ENCODE peak calls at places on chromosomes 3 and 15, in ten cellular contexts. One of them, this sample, is unnamed. For H3K4me1, the result is how much of the 10 kb centered on the place peaks cover.

GRCh38 chr3:5006755-5007202 is 27.5 kb downstream of the BHLHE40 start:
- DNase-seq in ovary: no peak
- DNase-seq in mammary epithelial cell: peak
- DNase-seq in GM23338: no peak
- DNase-seq in tibial nerve: no peak
- DNase-seq in SK-N-SH: no peak
- DNase-seq in heart left ventricle: no peak
- DNase-seq in upper lobe of right lung: no peak
- DNase-seq in A673: no peak
- DNase-seq in heart right ventricle: no peak
- DNase-seq in this sample: no peak

GRCh38 chr3:127684871-127685707 is 12.3 kb downstream of the ABTB1 start:
- DNase-seq in upper lobe of right lung: peak
- DNase-seq in SK-N-SH: no peak
- DNase-seq in heart left ventricle: no peak
- DNase-seq in A673: no peak
- DNase-seq in ovary: peak
- DNase-seq in GM23338: no peak
- DNase-seq in tibial nerve: no peak
- DNase-seq in heart right ventricle: no peak
- DNase-seq in mammary epithelial cell: no peak
- DNase-seq in this sample: peak

GRCh38 chr15:88529021-88529630 is 17.4 kb downstream of the DET1 start:
- DNase-seq in heart left ventricle: no peak
- DNase-seq in tibial nerve: no peak
- DNase-seq in upper lobe of right lung: no peak
- DNase-seq in A673: no peak
- DNase-seq in GM23338: no peak
- DNase-seq in heart right ventricle: no peak
- DNase-seq in ovary: no peak
- DNase-seq in SK-N-SH: no peak
- DNase-seq in mammary epithelial cell: peak
- DNase-seq in this sample: no peak

GRCh38 chr3:101049532-101049931 is 56.3 kb upstream of the ABI3BP start:
- DNase-seq in heart left ventricle: no peak
- DNase-seq in tibial nerve: no peak
- DNase-seq in upper lobe of right lung: no peak
- DNase-seq in SK-N-SH: no peak
- DNase-seq in heart right ventricle: no peak
- DNase-seq in A673: no peak
- DNase-seq in GM23338: no peak
- DNase-seq in mammary epithelial cell: no peak
- DNase-seq in ovary: no peak
- DNase-seq in this sample: no peak

GRCh38 chr3:149572796-149573414 is 84.9 kb downstream of the WWTR1 start:
- DNase-seq in heart right ventricle: no peak
- DNase-seq in upper lobe of right lung: no peak
- DNase-seq in tibial nerve: no peak
- DNase-seq in heart left ventricle: peak
- DNase-seq in ovary: no peak
- DNase-seq in SK-N-SH: no peak
- DNase-seq in GM23338: no peak
- DNase-seq in A673: no peak
- DNase-seq in mammary epithelial cell: peak
- DNase-seq in this sample: peak

GRCh38 chr3:34619990-34620389 is 821.6 kb downstream of the PDCD6IP start:
- DNase-seq in heart left ventricle: no peak
- DNase-seq in tibial nerve: no peak
- DNase-seq in mammary epithelial cell: no peak
- DNase-seq in A673: no peak
- DNase-seq in ovary: no peak
- DNase-seq in GM23338: peak
- DNase-seq in heart right ventricle: no peak
- DNase-seq in SK-N-SH: no peak
- DNase-seq in upper lobe of right lung: no peak
- DNase-seq in this sample: no peak

GRCh38 chr15:62453356-62453755 is 288.3 kb upstream of the C2CD4B start:
- DNase-seq in upper lobe of right lung: no peak
- DNase-seq in SK-N-SH: no peak
- DNase-seq in mammary epithelial cell: peak
- DNase-seq in tibial nerve: no peak
- DNase-seq in A673: no peak
- DNase-seq in heart right ventricle: no peak
- DNase-seq in GM23338: no peak
- DNase-seq in heart left ventricle: no peak
- DNase-seq in ovary: no peak
- DNase-seq in this sample: no peak

GRCh38 chr3:48402281-48402732 is 27.6 kb downstream of the PLXNB1 start:
- DNase-seq in upper lobe of right lung: peak
- DNase-seq in ovary: peak
- DNase-seq in SK-N-SH: peak
- DNase-seq in GM23338: no peak
- DNase-seq in heart right ventricle: no peak
- DNase-seq in A673: no peak
- DNase-seq in mammary epithelial cell: peak
- DNase-seq in heart left ventricle: peak
- DNase-seq in tibial nerve: peak
- DNase-seq in this sample: peak

GRCh38 chr15:69604050-69604378 is 151.4 kb downstream of the RPLP1 start:
- DNase-seq in A673: no peak
- DNase-seq in ovary: no peak
- DNase-seq in upper lobe of right lung: no peak
- DNase-seq in GM23338: peak
- DNase-seq in mammary epithelial cell: peak
- DNase-seq in tibial nerve: no peak
- DNase-seq in heart right ventricle: no peak
- DNase-seq in heart left ventricle: no peak
- DNase-seq in SK-N-SH: no peak
- DNase-seq in this sample: no peak

GRCh38 chr3:71166839-71167238 is 416.7 kb downstream of the FOXP1 start:
- DNase-seq in A673: no peak
- DNase-seq in upper lobe of right lung: no peak
- DNase-seq in tibial nerve: no peak
- DNase-seq in heart left ventricle: no peak
- DNase-seq in heart right ventricle: no peak
- DNase-seq in GM23338: no peak
- DNase-seq in mammary epithelial cell: no peak
- DNase-seq in SK-N-SH: peak
- DNase-seq in ovary: no peak
- DNase-seq in this sample: no peak

GRCh38 chr3:51894939-51895338 is 8.2 kb downstream of the IQCF1 start:
- DNase-seq in heart right ventricle: no peak
- DNase-seq in mammary epithelial cell: no peak
- DNase-seq in GM23338: no peak
- DNase-seq in ovary: no peak
- DNase-seq in SK-N-SH: no peak
- DNase-seq in tibial nerve: no peak
- DNase-seq in heart left ventricle: no peak
- DNase-seq in upper lobe of right lung: no peak
- DNase-seq in A673: no peak
- DNase-seq in this sample: no peak

GRCh38 chr15:90845201-90845949 is 23.0 kb upstream of the FURIN start:
- DNase-seq in upper lobe of right lung: no peak
- DNase-seq in ovary: no peak
- DNase-seq in SK-N-SH: no peak
- DNase-seq in tibial nerve: no peak
- DNase-seq in A673: peak
- DNase-seq in mammary epithelial cell: peak
- DNase-seq in heart right ventricle: no peak
- DNase-seq in GM23338: no peak
- DNase-seq in heart left ventricle: peak
- DNase-seq in this sample: no peak

GRCh38 chr15:50257924-50258323 is 7.6 kb downstream of the HDC start:
- DNase-seq in GM23338: no peak
- DNase-seq in upper lobe of right lung: no peak
- DNase-seq in mammary epithelial cell: peak
- DNase-seq in A673: peak
- DNase-seq in SK-N-SH: no peak
- DNase-seq in ovary: no peak
- DNase-seq in heart right ventricle: no peak
- DNase-seq in tibial nerve: no peak
- DNase-seq in heart left ventricle: no peak
- DNase-seq in this sample: no peak

GRCh38 chr3:130935761-130936160 is 41.9 kb downstream of the ATP2C1 start:
- DNase-seq in ovary: no peak
- DNase-seq in heart left ventricle: no peak
- DNase-seq in upper lobe of right lung: no peak
- DNase-seq in A673: no peak
- DNase-seq in GM23338: no peak
- DNase-seq in heart right ventricle: no peak
- DNase-seq in mammary epithelial cell: peak
- DNase-seq in SK-N-SH: no peak
- DNase-seq in tibial nerve: no peak
- DNase-seq in this sample: no peak

GRCh38 chr15:64235552-64235951 is 72.7 kb upstream of the PPIB start:
- DNase-seq in heart left ventricle: no peak
- DNase-seq in GM23338: no peak
- DNase-seq in A673: no peak
- DNase-seq in ovary: no peak
- DNase-seq in tibial nerve: no peak
- DNase-seq in heart right ventricle: no peak
- DNase-seq in upper lobe of right lung: no peak
- DNase-seq in mammary epithelial cell: no peak
- DNase-seq in SK-N-SH: no peak
- DNase-seq in this sample: no peak

GRCh38 chr3:14812196-14812785 is 6.5 kb upstream of the FGD5 start:
- DNase-seq in heart left ventricle: no peak
- DNase-seq in tibial nerve: no peak
- DNase-seq in mammary epithelial cell: no peak
- DNase-seq in GM23338: no peak
- DNase-seq in A673: no peak
- DNase-seq in heart right ventricle: no peak
- DNase-seq in upper lobe of right lung: no peak
- DNase-seq in SK-N-SH: no peak
- DNase-seq in ovary: no peak
- DNase-seq in this sample: no peak

GRCh38 chr3:169945313-169945712 is 21.3 kb upstream of the SEC62 start:
- DNase-seq in tibial nerve: no peak
- DNase-seq in upper lobe of right lung: no peak
- DNase-seq in heart left ventricle: peak
- DNase-seq in ovary: no peak
- DNase-seq in GM23338: no peak
- DNase-seq in mammary epithelial cell: no peak
- DNase-seq in heart right ventricle: no peak
- DNase-seq in SK-N-SH: no peak
- DNase-seq in A673: peak
- DNase-seq in this sample: peak

GRCh38 chr15:68278345-68279217 is 1.0 kb downstream of the FEM1B start:
- DNase-seq in GM23338: no peak
- DNase-seq in upper lobe of right lung: no peak
- DNase-seq in mammary epithelial cell: peak
- DNase-seq in ovary: peak
- DNase-seq in tibial nerve: no peak
- DNase-seq in SK-N-SH: peak
- DNase-seq in A673: peak
- DNase-seq in heart left ventricle: no peak
- DNase-seq in heart right ventricle: peak
- DNase-seq in this sample: no peak
- TF ChIP-seq CTCF in GM23338: peak
- TF ChIP-seq CTCF in upper lobe of right lung: no peak
- TF ChIP-seq CTCF in mammary epithelial cell: no peak
- TF ChIP-seq CTCF in ovary: no peak
- TF ChIP-seq CTCF in tibial nerve: no peak
- TF ChIP-seq CTCF in SK-N-SH: no peak
- TF ChIP-seq CTCF in A673: peak
- TF ChIP-seq CTCF in heart left ventricle: no peak
- TF ChIP-seq CTCF in heart right ventricle: no peak
- TF ChIP-seq CTCF in this sample: peak

GRCh38 chr3:38109580-38110313 is 27.2 kb downstream of the ACAA1 start:
- DNase-seq in A673: no peak
- DNase-seq in ovary: no peak
- DNase-seq in tibial nerve: no peak
- DNase-seq in GM23338: no peak
- DNase-seq in mammary epithelial cell: no peak
- DNase-seq in upper lobe of right lung: no peak
- DNase-seq in heart right ventricle: no peak
- DNase-seq in SK-N-SH: no peak
- DNase-seq in heart left ventricle: no peak
- DNase-seq in this sample: no peak
- H3K4me1 ChIP-seq in A673: under half
- H3K4me1 ChIP-seq in ovary: under half
- H3K4me1 ChIP-seq in tibial nerve: under half
- H3K4me1 ChIP-seq in GM23338: under half
- H3K4me1 ChIP-seq in mammary epithelial cell: under half
- H3K4me1 ChIP-seq in upper lobe of right lung: under half
- H3K4me1 ChIP-seq in heart right ventricle: under half
- H3K4me1 ChIP-seq in SK-N-SH: under half
- H3K4me1 ChIP-seq in heart left ventricle: under half
- H3K4me1 ChIP-seq in this sample: under half

GRCh38 chr15:54354341-54354740 is 376.1 kb downstream of the UNC13C start:
- DNase-seq in tibial nerve: no peak
- DNase-seq in ovary: no peak
- DNase-seq in upper lobe of right lung: no peak
- DNase-seq in heart left ventricle: no peak
- DNase-seq in A673: no peak
- DNase-seq in mammary epithelial cell: no peak
- DNase-seq in GM23338: no peak
- DNase-seq in heart right ventricle: no peak
- DNase-seq in SK-N-SH: no peak
- DNase-seq in this sample: no peak

DNA sequence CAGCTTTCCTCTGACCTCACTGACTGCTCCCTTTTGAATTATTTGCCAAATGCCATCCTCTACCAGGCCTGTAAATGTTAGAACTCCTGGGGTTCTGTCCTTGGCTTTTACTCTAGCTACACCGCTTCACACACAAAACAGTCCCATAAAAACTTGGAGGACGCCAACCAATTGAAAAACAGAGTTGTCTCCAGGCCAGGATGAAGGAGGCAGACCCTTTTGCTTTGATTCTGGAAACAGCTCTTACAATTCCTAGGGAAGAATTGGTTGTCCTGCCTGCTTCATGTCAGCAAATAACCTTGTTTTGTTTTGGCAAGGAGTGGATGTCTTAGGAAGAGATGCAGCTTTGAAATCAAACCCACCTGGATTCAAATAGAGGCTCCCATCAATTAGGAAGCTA is 375.5 kb downstream of the UNC13C start:
- DNase-seq in GM23338: no peak
- DNase-seq in mammary epithelial cell: no peak
- DNase-seq in A673: no peak
- DNase-seq in tibial nerve: no peak
- DNase-seq in upper lobe of right lung: no peak
- DNase-seq in heart left ventricle: no peak
- DNase-seq in ovary: no peak
- DNase-seq in heart right ventricle: no peak
- DNase-seq in SK-N-SH: no peak
- DNase-seq in this sample: no peak
- H3K27ac ChIP-seq in GM23338: no peak
- H3K27ac ChIP-seq in mammary epithelial cell: no peak
- H3K27ac ChIP-seq in A673: no peak
- H3K27ac ChIP-seq in tibial nerve: no peak
- H3K27ac ChIP-seq in upper lobe of right lung: no peak
- H3K27ac ChIP-seq in heart left ventricle: no peak
- H3K27ac ChIP-seq in ovary: no peak
- H3K27ac ChIP-seq in heart right ventricle: no peak
- H3K27ac ChIP-seq in SK-N-SH: no peak
- H3K27ac ChIP-seq in this sample: no peak

DNA sequence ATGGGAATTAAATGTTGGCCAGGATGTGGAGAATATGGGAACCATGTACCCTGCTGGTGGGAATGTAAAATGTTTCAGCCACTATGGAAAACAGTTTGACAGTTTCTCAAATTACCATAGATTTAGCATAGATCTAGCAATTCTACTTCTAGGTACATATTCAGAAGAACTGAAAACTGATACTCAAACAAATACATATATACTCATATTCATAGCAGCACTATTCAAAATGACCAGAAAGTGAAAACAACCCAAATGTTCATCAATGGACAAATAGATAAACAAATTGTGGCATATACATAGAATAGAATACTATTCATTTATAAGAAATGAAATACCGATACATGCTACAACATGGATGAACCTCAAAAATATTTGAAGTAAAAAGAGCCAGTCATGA is 539.4 kb downstream of the IGSF11 start:
- DNase-seq in A673: no peak
- DNase-seq in ovary: no peak
- DNase-seq in upper lobe of right lung: no peak
- DNase-seq in SK-N-SH: no peak
- DNase-seq in heart left ventricle: no peak
- DNase-seq in heart right ventricle: no peak
- DNase-seq in tibial nerve: no peak
- DNase-seq in mammary epithelial cell: no peak
- DNase-seq in GM23338: peak
- DNase-seq in this sample: no peak
- TF ChIP-seq CTCF in A673: no peak
- TF ChIP-seq CTCF in ovary: no peak
- TF ChIP-seq CTCF in upper lobe of right lung: no peak
- TF ChIP-seq CTCF in SK-N-SH: no peak
- TF ChIP-seq CTCF in heart left ventricle: no peak
- TF ChIP-seq CTCF in heart right ventricle: no peak
- TF ChIP-seq CTCF in tibial nerve: no peak
- TF ChIP-seq CTCF in mammary epithelial cell: no peak
- TF ChIP-seq CTCF in GM23338: peak
- TF ChIP-seq CTCF in this sample: no peak

This sample was measured in ascending aorta.